ENCODE peak calls at places on chromosomes 5 and 9, in seven cellular contexts. H is T-helper 1 cell; P is activated CD4-positive, alpha-beta T cell treated with anti-CD3 and anti-CD28 coated beads, Interleukin-2, amount 50 U/mL, for 4 hours; I is type B pancreatic cell; M is mesenteric fat pad; F is GM04503; N is cerebellum. G is an unnamed sample.
A peak's percentile ranks its signal among the peaks of the same experiment; 100 is the strongest.

GRCh38 chr5:54516051-54516645 is 1.4 kb upstream of the SNX18 start:
- DNase-seq in H (no peak), P (no peak), I (no peak), M (no peak), F (no peak), N (no peak), G (no peak)

GRCh38 chr9:130266236-130267098 is 907 bp downstream of the HMCN2 start:
- DNase-seq in H (no peak), P (no peak), I (no peak), M (peak; percentile 75), F (no peak), N (no peak), G (no peak)

GRCh38 chr9:98383758-98384157 is 128.3 kb upstream of the TBC1D2 start:
- DNase-seq in H (no peak), P (no peak), I (no peak), M (peak; percentile 28), F (no peak), N (no peak), G (no peak)

GRCh38 chr9:15755660-15756059 is 202.8 kb downstream of the CCDC171 start:
- DNase-seq in H (no peak), P (no peak), I (no peak), M (no peak), F (no peak), N (no peak), G (no peak)

GRCh38 chr9:17367035-17367434 is 211.8 kb upstream of the SH3GL2 start:
- DNase-seq in H (no peak), P (no peak), I (no peak), M (no peak), F (no peak), N (no peak), G (no peak)

GRCh38 chr5:37197340-37198050 is 51.7 kb downstream of the CPLANE1 start:
- DNase-seq in H (peak; percentile 61), P (no peak), I (no peak), M (no peak), F (no peak), N (no peak), G (no peak)

GRCh38 chr5:53355930-53356329 is 124.5 kb upstream of the FST start:
- DNase-seq in H (no peak), P (no peak), I (no peak), M (no peak), F (no peak), N (no peak), G (no peak)

GRCh38 chr5:144120781-144121180 is 49.7 kb downstream of the YIPF5 start:
- DNase-seq in H (no peak), P (no peak), I (no peak), M (no peak), F (no peak), N (no peak), G (no peak)

GRCh38 chr9:129146441-129146933 is 31.6 kb downstream of the IER5L start:
- DNase-seq in H (no peak), P (no peak), I (no peak), M (no peak), F (no peak), N (no peak), G (no peak)

GRCh38 chr5:169350016-169350415 is 49.1 kb upstream of the SLIT3 start:
- DNase-seq in H (no peak), P (no peak), I (no peak), M (no peak), F (peak; percentile 60), N (no peak), G (no peak)

GRCh38 chr5:86968311-86968753 is 299.4 kb upstream of the RASA1 start:
- DNase-seq in H (peak; percentile 34), P (no peak), I (no peak), M (no peak), F (peak; percentile 13), N (peak; percentile 40), G (peak; percentile 5)

GRCh38 chr5:64229163-64229774 is 63.6 kb downstream of the RNF180 start:
- DNase-seq in H (peak; percentile 3), P (no peak), I (no peak), M (no peak), F (no peak), N (peak; percentile 48), G (peak; percentile 23)

GRCh38 chr9:12094051-12094450 is 599.1 kb upstream of the TYRP1 start:
- DNase-seq in H (no peak), P (no peak), I (no peak), M (no peak), F (no peak), N (no peak), G (no peak)

GRCh38 chr5:136730426-136730825 is 365.1 kb upstream of the TRPC7 start:
- DNase-seq in H (no peak), P (no peak), I (no peak), M (no peak), F (no peak), N (no peak), G (no peak)

G was measured in DMS 273 treated with DMSO at 0.1 percent for 48 hours.